ENCODE peak calls at places on chromosomes 1 and 21, in eight cellular contexts. N is HCT116, M is GM12878, Z is HepG2, O is K562, U is endothelial cell of umbilical vein, J is SK-N-SH, X is H1. Y is an unnamed sample.

GRCh38 chr1:11316701-11317100 is 43.7 kb downstream of the UBIAD1 start:
- DNase-seq in O (no peak), J (no peak), U (no peak), M (no peak), Z (no peak), N (no peak), X (no peak), Y (no peak)

GRCh38 chr1:240582953-240583352 is 29.0 kb downstream of the GREM2 start:
- DNase-seq in Z (no peak), O (no peak), X (no peak), U (no peak), J (no peak), N (no peak), M (no peak), Y (no peak)

GRCh38 chr1:34976384-34977209 is 8.6 kb downstream of the TMEM35B start:
- DNase-seq in M (no peak), J (no peak), Z (no peak), X (no peak), U (no peak), O (no peak), N (no peak), Y (no peak)

GRCh38 chr1:18539171-18539570 is 58.4 kb downstream of the KLHDC7A start:
- DNase-seq in O (no peak), U (no peak), Z (no peak), J (no peak), N (no peak), X (no peak), M (no peak), Y (peak; percentile 34)

GRCh38 chr1:116092752-116093489 is 18.3 kb upstream of the MAB21L3 start:
- DNase-seq in J (no peak), U (no peak), Z (no peak), O (no peak), N (no peak), M (no peak), X (no peak), Y (no peak)

GRCh38 chr1:153248480-153248879 is 11.0 kb upstream of the LORICRIN start:
- DNase-seq in U (no peak), X (no peak), Z (no peak), J (no peak), N (no peak), O (no peak), M (no peak), Y (no peak)

GRCh38 chr1:204359474-204360255 is at the start of gene PLEKHA6:
- DNase-seq in M (no peak), X (no peak), U (no peak), Z (no peak), J (peak; percentile 82), N (no peak), O (peak; percentile 35), Y (no peak)

GRCh38 chr1:165257969-165258459 is 98.5 kb downstream of the LMX1A start:
- DNase-seq in X (peak; percentile 61), M (peak; percentile 9), U (peak; percentile 56), Z (peak; percentile 60), J (peak; percentile 63), O (peak; percentile 78), N (peak; percentile 65), Y (peak; percentile 69)

GRCh38 chr1:161420763-161421455 is 53.2 kb upstream of the CFAP126 start:
- DNase-seq in X (peak; percentile 54), U (no peak), N (peak; percentile 69), Z (no peak), M (no peak), J (no peak), O (no peak), Y (no peak)

GRCh38 chr1:32997381-32997891 is 32.8 kb upstream of the RNF19B start:
- DNase-seq in O (no peak), M (no peak), U (peak; percentile 84), Z (no peak), N (no peak), J (no peak), X (no peak), Y (no peak)

DNA sequence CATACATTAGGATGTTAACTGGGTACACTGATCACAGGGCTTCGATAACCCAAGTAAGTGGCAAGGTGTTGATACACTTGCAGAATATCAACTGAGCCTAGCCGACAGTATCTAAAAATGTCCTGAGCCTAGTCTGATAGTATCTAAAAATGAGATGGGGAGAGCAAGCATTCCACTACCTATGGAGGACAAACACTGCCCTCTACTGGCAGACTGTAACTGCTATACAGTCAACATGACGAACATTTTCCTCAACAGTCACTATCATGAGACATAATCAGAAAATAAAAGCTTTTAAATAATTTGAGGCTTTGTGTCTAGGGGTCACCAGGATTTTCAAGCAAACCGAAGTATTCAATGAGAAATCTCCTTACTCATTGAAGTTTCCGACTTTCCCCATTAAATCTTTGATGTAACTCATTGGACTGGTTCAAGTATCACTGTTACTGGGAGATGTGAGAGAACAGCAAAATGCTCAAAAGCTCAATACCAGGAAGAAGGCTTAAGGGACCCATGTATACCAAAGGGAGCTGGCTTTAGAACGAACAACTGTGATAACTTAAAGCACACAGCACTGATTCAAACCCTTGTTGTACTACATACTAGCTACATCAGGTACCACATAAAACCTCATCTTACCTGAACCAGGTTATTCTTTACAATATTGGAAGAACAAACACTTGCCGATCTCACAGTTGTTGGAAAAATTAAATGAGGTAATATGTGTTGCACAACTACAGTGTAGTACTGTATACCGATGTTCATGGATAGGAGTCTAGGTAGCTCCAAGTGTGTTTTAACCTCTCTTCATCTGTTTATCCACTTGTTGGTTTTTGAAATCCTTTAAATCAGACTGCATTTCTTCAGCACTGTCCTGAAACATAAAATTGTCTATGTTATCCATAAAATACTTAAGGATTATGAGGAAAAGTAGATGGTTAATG is 31.1 kb upstream of the SLC45A3 start:
- DNase-seq in N (peak; percentile 68), Z (peak; percentile 75), J (peak; percentile 70), M (peak; percentile 62), O (peak; percentile 86), X (no peak), U (peak; percentile 88), Y (peak; percentile 39)
- TF ChIP-seq POLR2AphosphoS5 in N (no peak), Z (no peak), J (no peak), M (no peak), O (no peak), X (peak; percentile 15), U (peak; percentile 41), Y (no peak)

GRCh38 chr21:37562920-37563640 is 196.5 kb downstream of the DYRK1A start:
- DNase-seq in O (no peak), Z (no peak), N (no peak), X (no peak), J (no peak), U (no peak), M (no peak), Y (no peak)
- H3K9ac ChIP-seq in O (peak overlapping the region; percentile 92), Z (no peak overlapping the region), N (peak overlapping the region; percentile 69), X (no peak overlapping the region), J (peak overlapping the region; percentile 94), U (peak overlapping the region; percentile 71), M (peak overlapping the region; percentile 71), Y (peak overlapping the region; percentile 84)

DNA sequence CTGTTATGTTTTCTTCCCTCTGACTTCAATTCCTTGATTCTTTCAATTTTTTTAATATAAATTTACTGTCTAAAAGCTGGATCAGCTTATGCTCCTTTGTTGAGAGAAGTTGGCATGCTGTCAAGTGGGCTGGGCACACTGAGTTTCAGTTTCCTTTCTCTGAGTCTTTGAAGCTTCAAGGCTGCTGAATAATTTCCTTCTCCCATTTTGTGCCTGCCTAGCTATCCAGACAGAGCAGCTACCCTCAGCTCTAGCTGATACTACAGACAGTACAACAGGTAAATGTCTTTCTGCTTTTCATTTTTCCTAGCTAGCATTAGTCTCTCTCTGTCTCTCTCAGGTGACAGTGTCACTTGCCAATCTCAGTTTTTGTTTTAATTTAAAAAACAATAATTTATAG is at the start of gene IFI44:
- DNase-seq in U (peak; percentile 93), N (no peak), X (no peak), M (peak; percentile 75), Z (no peak), O (no peak), J (peak; percentile 3), Y (peak; percentile 76)
- TF ChIP-seq POLR2AphosphoS5 in U (peak; percentile 52), N (no peak), X (no peak), M (peak; percentile 98), Z (no peak), O (no peak), J (peak; percentile 28), Y (peak; percentile 73)

GRCh38 chr21:42959754-42960153 is 14.6 kb upstream of the PKNOX1 start:
- DNase-seq in M (no peak), O (no peak), X (peak; percentile 66), U (no peak), Z (no peak), J (no peak), N (no peak), Y (no peak)
- H3K9ac ChIP-seq in M (no peak overlapping the region), O (no peak overlapping the region), X (no peak overlapping the region), U (no peak overlapping the region), Z (no peak overlapping the region), J (no peak overlapping the region), N (no peak overlapping the region), Y (no peak overlapping the region)